ENCODE peak calls at places on chromosomes 1 and 21, in six cellular contexts. R, T, M, O, C and G are unnamed samples.

GRCh38 chr1:31374511-31375196 is 1.8 kb upstream of the FABP3 start:
- DNase-seq in O (no peak), C (no peak), R (peak), M (peak), T (no peak), G (no peak)

GRCh38 chr21:34679056-34679455 is 10.3 kb downstream of the CLIC6 start:
- DNase-seq in O (no peak), R (no peak), C (no peak), M (no peak), T (no peak), G (no peak)

GRCh38 chr1:34787461-34788420 is 5.1 kb upstream of the GJA4 start:
- DNase-seq in O (no peak), T (no peak), M (no peak), R (no peak), C (no peak), G (no peak)

GRCh38 chr1:158799689-158800088 is 18.7 kb upstream of the OR6N2 start:
- DNase-seq in C (no peak), R (no peak), T (no peak), M (no peak), O (no peak), G (no peak)

GRCh38 chr1:210653771-210654170 is 325.1 kb downstream of the HHAT start:
- DNase-seq in R (no peak), O (no peak), C (no peak), M (peak), T (no peak), G (no peak)

GRCh38 chr1:67748630-67749029 is 63.6 kb downstream of the GADD45A start:
- DNase-seq in T (peak), M (peak), C (no peak), R (no peak), O (no peak), G (no peak)

GRCh38 chr1:147586412-147586811 is 45.1 kb downstream of the BCL9 start:
- DNase-seq in M (no peak), R (no peak), C (no peak), T (peak), O (no peak), G (no peak)

GRCh38 chr1:223245983-223246382 is 102.9 kb upstream of the TLR5 start:
- DNase-seq in O (no peak), M (no peak), T (no peak), R (no peak), C (no peak), G (no peak)

GRCh38 chr1:183093821-183094287 is 70.6 kb downstream of the LAMC1 start:
- DNase-seq in O (no peak), T (no peak), M (peak), C (no peak), R (no peak), G (no peak)

GRCh38 chr1:88877382-88877825 is 14.0 kb downstream of the GTF2B start:
- DNase-seq in T (peak), R (no peak), O (no peak), M (peak), C (no peak), G (no peak)

GRCh38 chr1:242011879-242012674 is 13.2 kb upstream of the MAP1LC3C start:
- DNase-seq in T (no peak), R (no peak), C (no peak), M (no peak), O (no peak), G (no peak)

GRCh38 chr1:168482106-168482505 is 61.7 kb downstream of the XCL2 start:
- DNase-seq in T (peak), O (no peak), C (no peak), R (no peak), M (no peak), G (no peak)

GRCh38 chr1:151968058-151968457 is 25.6 kb downstream of the S100A10 start:
- DNase-seq in R (no peak), M (peak), C (no peak), O (peak), T (peak), G (no peak)

GRCh38 chr1:42430751-42431150 is 25.1 kb downstream of the ZMYND12 start:
- DNase-seq in O (peak), C (no peak), M (no peak), T (no peak), R (no peak), G (no peak)

GRCh38 chr21:42376338-42376982 is 10.1 kb upstream of the TFF1 start:
- DNase-seq in T (no peak), O (peak), R (no peak), C (no peak), M (no peak), G (no peak)
- TF ChIP-seq CTCF in T (no peak), O (no peak), R (no peak), C (no peak), M (no peak), G (no peak)

DNA sequence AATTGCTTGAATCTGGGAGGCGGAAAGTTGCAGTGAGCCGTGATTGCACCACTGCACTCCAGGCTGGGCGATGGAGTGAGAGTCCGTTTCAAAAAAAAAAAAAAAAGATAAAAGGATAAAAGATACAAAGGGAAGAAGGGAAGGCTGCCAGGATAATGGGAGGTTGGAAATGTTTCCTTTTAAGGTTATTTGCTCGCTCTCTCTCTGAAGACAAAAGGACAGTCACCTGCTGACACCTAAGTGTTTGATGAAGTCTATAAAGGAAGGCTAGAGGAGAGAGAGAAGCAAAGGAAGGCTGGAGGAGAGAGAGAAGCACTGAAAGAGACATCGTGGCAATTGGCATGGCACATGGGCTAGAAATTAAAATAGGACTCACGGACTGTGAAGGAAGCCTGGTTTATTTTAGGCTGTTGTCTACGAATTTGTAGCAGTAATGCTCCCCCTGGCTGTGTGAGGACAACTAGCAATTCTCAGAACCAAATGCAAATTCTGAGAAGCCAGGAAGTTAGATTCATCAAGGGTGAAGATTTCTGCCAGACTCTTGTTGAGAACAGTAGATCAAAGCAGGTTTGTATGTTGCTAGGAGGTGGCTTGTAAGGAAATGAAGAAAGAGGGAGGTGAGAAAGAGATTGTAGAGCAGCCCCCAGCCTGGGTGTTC is 154.2 kb downstream of the ZP4 start:
- DNase-seq in R (no peak), O (peak), M (peak), C (no peak), T (peak), G (no peak)
- TF ChIP-seq CTCF in R (no peak), O (no peak), M (peak), C (peak), T (peak), G (peak)

DNA sequence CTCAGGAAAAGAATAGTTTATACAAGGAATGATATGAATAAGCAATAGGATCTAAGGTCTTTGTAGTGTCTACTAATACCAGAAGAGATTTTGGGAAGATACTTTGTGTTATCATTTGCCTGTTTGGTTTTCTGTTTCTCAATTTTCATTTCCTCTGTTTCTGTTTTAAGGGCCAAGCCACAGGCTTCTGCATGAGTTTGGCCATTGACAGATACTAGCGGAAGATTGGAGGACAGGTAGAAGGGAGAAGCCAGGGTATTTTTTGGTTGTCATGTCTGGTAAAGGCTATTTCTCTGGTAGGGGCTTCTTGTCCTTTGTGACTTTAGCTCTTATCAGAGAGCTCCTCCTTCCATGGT is 51.4 kb downstream of the HS2ST1 start:
- DNase-seq in T (no peak), O (no peak), C (no peak), M (no peak), R (no peak), G (no peak)
- TF ChIP-seq CTCF in T (no peak), O (no peak), C (no peak), M (no peak), R (no peak), G (no peak)

DNA sequence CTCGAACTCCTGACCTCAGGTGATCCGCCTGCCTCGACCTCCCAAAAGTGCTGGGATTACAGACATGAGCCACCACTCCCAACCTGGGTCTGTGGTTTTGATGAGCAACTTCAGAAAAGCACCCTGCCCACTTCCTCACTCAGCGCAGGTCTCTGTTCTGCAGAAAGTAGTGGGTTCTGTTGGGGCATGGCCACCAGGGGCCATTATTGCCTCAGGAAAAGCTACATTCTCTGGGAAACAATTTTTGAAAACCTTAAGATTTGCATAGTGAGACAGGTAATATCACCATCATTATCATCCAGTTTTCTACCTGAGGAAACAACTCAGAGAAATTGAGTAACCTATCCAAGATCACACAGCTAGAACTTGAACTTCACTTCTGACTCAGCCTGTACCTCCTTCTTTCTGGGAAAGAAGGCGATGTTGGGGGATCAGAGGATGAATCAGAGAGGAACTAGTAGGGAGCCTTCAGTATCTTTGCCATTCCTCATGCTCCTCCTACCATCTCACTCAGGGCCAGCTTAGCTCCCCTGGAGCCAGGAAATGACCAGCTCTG is 7.1 kb upstream of the NES start:
- DNase-seq in M (peak), T (no peak), O (no peak), C (no peak), R (no peak), G (no peak)
- TF ChIP-seq CTCF in M (no peak), T (no peak), O (no peak), C (no peak), R (no peak), G (no peak)

DNA sequence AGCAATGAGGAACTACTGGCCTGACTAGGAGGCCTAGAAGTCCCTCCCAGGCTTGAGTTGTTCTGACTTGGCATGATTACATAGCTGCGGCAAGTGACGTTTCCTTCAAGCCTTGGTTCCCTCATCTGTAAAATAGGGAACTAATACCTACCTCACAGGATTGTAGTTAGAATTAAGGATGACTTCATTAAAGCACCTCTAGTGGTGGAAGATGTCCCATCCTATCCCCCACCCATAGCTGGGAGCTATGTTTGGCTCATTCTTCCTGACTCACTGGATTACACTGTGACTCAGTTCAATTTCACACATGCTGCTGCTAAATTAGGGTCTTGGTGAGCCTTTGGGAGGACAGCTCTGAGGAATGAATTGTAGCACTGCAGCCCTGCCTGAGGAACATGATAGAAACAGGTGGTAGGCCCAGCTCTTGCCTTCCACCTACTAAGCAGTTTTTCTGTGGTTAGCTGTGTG is 6.0 kb upstream of the SHISA4 start:
- DNase-seq in R (peak), C (no peak), M (peak), T (no peak), O (no peak), G (no peak)
- TF ChIP-seq CTCF in R (no peak), C (no peak), M (peak), T (no peak), O (no peak), G (no peak)

DNA sequence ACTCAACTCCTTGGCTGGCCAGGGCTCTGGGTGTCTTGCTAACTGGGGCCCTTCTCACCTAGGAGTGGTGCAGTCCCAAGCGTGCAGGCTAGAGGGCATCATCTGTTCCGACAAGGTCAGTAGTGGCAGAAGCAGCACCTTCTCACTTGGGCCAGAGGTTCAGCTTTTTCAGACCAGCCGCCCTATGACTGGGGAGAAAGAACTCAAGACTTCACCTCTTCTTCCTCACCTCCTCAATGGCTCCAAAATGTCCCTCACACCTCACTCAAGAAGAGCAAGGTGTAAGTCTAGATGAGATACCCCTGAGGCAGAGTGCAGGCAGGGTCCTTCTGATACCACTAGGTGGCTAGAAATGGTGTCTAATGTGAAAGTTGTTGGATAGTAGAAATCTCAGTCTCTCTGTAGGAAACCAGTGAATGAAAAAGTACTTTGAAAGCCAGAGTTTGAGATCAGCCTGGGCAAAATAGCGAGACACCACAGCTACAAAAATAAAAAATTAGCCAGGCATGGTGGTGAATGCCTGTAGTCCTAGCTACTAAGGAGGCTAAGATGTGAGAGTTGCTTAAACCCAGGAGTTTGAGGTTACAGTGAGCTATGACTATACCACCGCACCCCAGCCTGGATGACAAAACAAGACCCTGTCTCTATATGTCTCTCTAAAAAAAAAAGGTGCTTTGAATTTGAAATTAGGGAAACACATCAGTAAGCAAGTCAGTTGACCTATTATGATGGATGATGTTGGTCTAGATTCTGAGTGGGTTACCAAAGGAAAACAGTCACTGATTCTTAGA is 8.6 kb upstream of the IL20 start:
- DNase-seq in O (no peak), C (no peak), T (no peak), M (peak), R (no peak), G (no peak)
- TF ChIP-seq CTCF in O (no peak), C (peak), T (peak), M (peak), R (no peak), G (no peak)

DNA sequence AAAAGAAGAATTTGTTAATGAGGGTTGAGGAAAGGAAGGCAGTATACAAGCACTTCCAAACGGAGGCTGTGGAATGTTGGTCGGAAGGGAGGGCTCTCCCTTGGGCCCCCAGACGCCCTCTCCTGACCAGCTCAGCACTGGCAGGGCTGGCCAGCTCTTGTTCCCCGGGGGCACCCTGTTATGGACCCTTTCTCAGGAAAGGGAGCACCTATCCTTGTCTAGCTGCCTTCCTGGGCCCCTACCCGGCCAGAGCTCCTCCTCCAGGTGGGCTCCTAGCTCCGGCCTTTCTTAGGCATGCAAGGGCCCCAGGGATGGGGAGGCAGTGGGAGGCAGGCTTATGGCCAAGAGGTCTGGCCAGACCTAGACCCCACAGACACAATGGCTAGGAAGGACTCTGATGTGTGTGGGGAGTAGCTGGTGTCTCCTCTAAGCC is 926 bp downstream of the BLACAT1 start:
- DNase-seq in M (no peak), C (no peak), O (no peak), R (no peak), T (peak), G (no peak)
- TF ChIP-seq CTCF in M (no peak), C (peak), O (no peak), R (no peak), T (no peak), G (no peak)

GRCh38 chr1:33735624-33736023 is 128.3 kb upstream of the HMGB4 start:
- DNase-seq in M (no peak), C (no peak), R (no peak), O (no peak), T (peak), G (no peak)
- TF ChIP-seq CTCF in M (no peak), C (peak), R (peak), O (no peak), T (no peak), G (no peak)

GRCh38 chr1:245938046-245938435 is 569.0 kb downstream of the SMYD3 start:
- DNase-seq in R (no peak), C (no peak), T (no peak), O (no peak), M (no peak), G (no peak)
- TF ChIP-seq CTCF in R (no peak), C (no peak), T (no peak), O (no peak), M (no peak), G (no peak)